ENCODE peak calls at places on chromosome 21, in four cellular contexts. One of them, this sample, is unnamed.

GRCh38 chr21:38048241-38048640 is 132.0 kb upstream of the KCNJ6 start:
- DNase-seq in small intestine: no peak
- DNase-seq in SK-N-SH: no peak
- DNase-seq in mesendoderm: no peak
- DNase-seq in this sample: no peak

GRCh38 chr21:25409992-25410391 is 197.3 kb downstream of the MRPL39 start:
- DNase-seq in SK-N-SH: no peak
- DNase-seq in small intestine: no peak
- DNase-seq in mesendoderm: no peak
- DNase-seq in this sample: no peak

GRCh38 chr21:14677023-14677422 is 130.9 kb upstream of the SAMSN1 start:
- DNase-seq in SK-N-SH: no peak
- DNase-seq in small intestine: no peak
- DNase-seq in mesendoderm: peak; percentile 62
- DNase-seq in this sample: peak; percentile 4

GRCh38 chr21:39317134-39318090 is 4.0 kb upstream of the BRWD1 start:
- DNase-seq in SK-N-SH: peak; percentile 21
- DNase-seq in small intestine: peak; percentile 79
- DNase-seq in mesendoderm: no peak
- DNase-seq in this sample: no peak

GRCh38 chr21:28150778-28151177 is 841.9 kb downstream of the LTN1 start:
- DNase-seq in small intestine: no peak
- DNase-seq in mesendoderm: no peak
- DNase-seq in SK-N-SH: no peak
- DNase-seq in this sample: peak; percentile 36

GRCh38 chr21:39040494-39041110 is 142.6 kb downstream of the PSMG1 start:
- DNase-seq in small intestine: no peak
- DNase-seq in SK-N-SH: no peak
- DNase-seq in mesendoderm: no peak
- DNase-seq in this sample: no peak

GRCh38 chr21:34526618-34527290 is 14.7 kb upstream of the KCNE1 start:
- DNase-seq in SK-N-SH: no peak
- DNase-seq in mesendoderm: peak; percentile 99
- DNase-seq in small intestine: peak; percentile 96
- DNase-seq in this sample: peak; percentile 100

GRCh38 chr21:27300770-27301169 is 333.9 kb upstream of the ADAMTS5 start:
- DNase-seq in SK-N-SH: no peak
- DNase-seq in mesendoderm: no peak
- DNase-seq in small intestine: no peak
- DNase-seq in this sample: peak; percentile 51

GRCh38 chr21:17003221-17003620 is 509.6 kb upstream of the CXADR start:
- DNase-seq in small intestine: no peak
- DNase-seq in mesendoderm: peak; percentile 82
- DNase-seq in SK-N-SH: no peak
- DNase-seq in this sample: peak; percentile 51

GRCh38 chr21:14879458-14879857 is 185.3 kb downstream of the NRIP1 start:
- DNase-seq in mesendoderm: no peak
- DNase-seq in SK-N-SH: no peak
- DNase-seq in small intestine: no peak
- DNase-seq in this sample: no peak

GRCh38 chr21:21286170-21286798 is 288.1 kb downstream of the NCAM2 start:
- DNase-seq in small intestine: no peak
- DNase-seq in mesendoderm: no peak
- DNase-seq in SK-N-SH: no peak
- DNase-seq in this sample: no peak

GRCh38 chr21:16570856-16571255 is 841.1 kb downstream of the USP25 start:
- DNase-seq in SK-N-SH: no peak
- DNase-seq in small intestine: no peak
- DNase-seq in mesendoderm: no peak
- DNase-seq in this sample: peak; percentile 52

GRCh38 chr21:38780879-38781278 is 24.9 kb upstream of the ETS2 start:
- DNase-seq in SK-N-SH: no peak
- DNase-seq in small intestine: peak; percentile 28
- DNase-seq in mesendoderm: no peak
- DNase-seq in this sample: no peak

GRCh38 chr21:21971384-21971783 is 973.2 kb downstream of the NCAM2 start:
- DNase-seq in SK-N-SH: no peak
- DNase-seq in small intestine: no peak
- DNase-seq in mesendoderm: no peak
- DNase-seq in this sample: peak; percentile 1

GRCh38 chr21:15850645-15851044 is 120.9 kb downstream of the USP25 start:
- DNase-seq in small intestine: no peak
- DNase-seq in SK-N-SH: no peak
- DNase-seq in mesendoderm: no peak
- DNase-seq in this sample: peak; percentile 63

GRCh38 chr21:36695671-36696389 is 3.1 kb upstream of the SIM2 start:
- DNase-seq in mesendoderm: peak; percentile 75
- DNase-seq in small intestine: no peak
- DNase-seq in SK-N-SH: peak; percentile 41
- DNase-seq in this sample: no peak

GRCh38 chr21:26909972-26910371 is 56.9 kb downstream of the ADAMTS5 start:
- DNase-seq in SK-N-SH: no peak
- DNase-seq in mesendoderm: peak; percentile 92
- DNase-seq in small intestine: no peak
- DNase-seq in this sample: peak; percentile 70

GRCh38 chr21:18499761-18500376 is 96.3 kb upstream of the TMPRSS15 start:
- DNase-seq in small intestine: peak; percentile 32
- DNase-seq in mesendoderm: peak; percentile 44
- DNase-seq in SK-N-SH: peak; percentile 3
- DNase-seq in this sample: peak; percentile 73

GRCh38 chr21:36166705-36167104 is 10.1 kb downstream of the DOP1B start:
- DNase-seq in SK-N-SH: peak; percentile 35
- DNase-seq in small intestine: no peak
- DNase-seq in mesendoderm: peak; percentile 60
- DNase-seq in this sample: no peak

GRCh38 chr21:26011292-26011940 is 159.2 kb downstream of the APP start:
- DNase-seq in mesendoderm: peak; percentile 32
- DNase-seq in SK-N-SH: peak; percentile 10
- DNase-seq in small intestine: no peak
- DNase-seq in this sample: no peak

GRCh38 chr21:35002879-35003722 is 46.0 kb downstream of the RUNX1 start:
- DNase-seq in small intestine: no peak
- DNase-seq in SK-N-SH: no peak
- DNase-seq in mesendoderm: no peak
- DNase-seq in this sample: peak; percentile 74

GRCh38 chr21:25907573-25908275 is 173.0 kb downstream of the GABPA start:
- DNase-seq in SK-N-SH: peak; percentile 50
- DNase-seq in mesendoderm: no peak
- DNase-seq in small intestine: peak; percentile 77
- DNase-seq in this sample: peak; percentile 33

GRCh38 chr21:15841856-15842564 is 112.2 kb downstream of the USP25 start:
- DNase-seq in small intestine: no peak
- DNase-seq in SK-N-SH: no peak
- DNase-seq in mesendoderm: no peak
- DNase-seq in this sample: peak; percentile 87

GRCh38 chr21:28298251-28298672 is 694.4 kb downstream of the LTN1 start:
- DNase-seq in small intestine: no peak
- DNase-seq in SK-N-SH: no peak
- DNase-seq in mesendoderm: no peak
- DNase-seq in this sample: peak; percentile 13

GRCh38 chr21:33901421-33902288 is 13.9 kb downstream of the ATP5PO start:
- DNase-seq in SK-N-SH: peak; percentile 62
- DNase-seq in mesendoderm: peak; percentile 91
- DNase-seq in small intestine: peak; percentile 25
- DNase-seq in this sample: peak; percentile 90

GRCh38 chr21:14382486-14382834 is 486 bp downstream of the HSPA13 start:
- DNase-seq in small intestine: no peak
- DNase-seq in SK-N-SH: no peak
- DNase-seq in mesendoderm: peak; percentile 86
- DNase-seq in this sample: peak; percentile 37

GRCh38 chr21:44751799-44752636 is 40.6 kb upstream of the TSPEAR start:
- DNase-seq in small intestine: no peak
- DNase-seq in mesendoderm: no peak
- DNase-seq in SK-N-SH: no peak
- DNase-seq in this sample: no peak
- H3K4me3 ChIP-seq in small intestine: no peak overlapping the region
- H3K4me3 ChIP-seq in mesendoderm: no peak overlapping the region
- H3K4me3 ChIP-seq in SK-N-SH: no peak overlapping the region
- H3K4me3 ChIP-seq in this sample: no peak overlapping the region

GRCh38 chr21:29302340-29302991 is 3.7 kb downstream of the BACH1 start:
- DNase-seq in mesendoderm: no peak
- DNase-seq in SK-N-SH: no peak
- DNase-seq in small intestine: peak; percentile 63
- DNase-seq in this sample: peak; percentile 44

GRCh38 chr21:29303301-29303700 is 4.6 kb downstream of the BACH1 start:
- DNase-seq in small intestine: no peak
- DNase-seq in mesendoderm: no peak
- DNase-seq in SK-N-SH: no peak
- DNase-seq in this sample: no peak

GRCh38 chr21:29299906-29300546 is 1.3 kb downstream of the BACH1 start:
- DNase-seq in SK-N-SH: peak; percentile 44
- DNase-seq in mesendoderm: peak; percentile 89
- DNase-seq in small intestine: peak; percentile 88
- DNase-seq in this sample: peak; percentile 95

GRCh38 chr21:29300547-29301138 is 1.9 kb downstream of the BACH1 start:
- DNase-seq in SK-N-SH: no peak
- DNase-seq in mesendoderm: no peak
- DNase-seq in small intestine: no peak
- DNase-seq in this sample: peak; percentile 75

GRCh38 chr21:29301703-29302102 is 3.0 kb downstream of the BACH1 start:
- DNase-seq in small intestine: no peak
- DNase-seq in mesendoderm: no peak
- DNase-seq in SK-N-SH: no peak
- DNase-seq in this sample: no peak
- H3K4me3 ChIP-seq in small intestine: peak overlapping the region; percentile 39
- H3K4me3 ChIP-seq in mesendoderm: no peak overlapping the region
- H3K4me3 ChIP-seq in SK-N-SH: peak overlapping the region; percentile 98
- H3K4me3 ChIP-seq in this sample: peak overlapping the region; percentile 73

DNA sequence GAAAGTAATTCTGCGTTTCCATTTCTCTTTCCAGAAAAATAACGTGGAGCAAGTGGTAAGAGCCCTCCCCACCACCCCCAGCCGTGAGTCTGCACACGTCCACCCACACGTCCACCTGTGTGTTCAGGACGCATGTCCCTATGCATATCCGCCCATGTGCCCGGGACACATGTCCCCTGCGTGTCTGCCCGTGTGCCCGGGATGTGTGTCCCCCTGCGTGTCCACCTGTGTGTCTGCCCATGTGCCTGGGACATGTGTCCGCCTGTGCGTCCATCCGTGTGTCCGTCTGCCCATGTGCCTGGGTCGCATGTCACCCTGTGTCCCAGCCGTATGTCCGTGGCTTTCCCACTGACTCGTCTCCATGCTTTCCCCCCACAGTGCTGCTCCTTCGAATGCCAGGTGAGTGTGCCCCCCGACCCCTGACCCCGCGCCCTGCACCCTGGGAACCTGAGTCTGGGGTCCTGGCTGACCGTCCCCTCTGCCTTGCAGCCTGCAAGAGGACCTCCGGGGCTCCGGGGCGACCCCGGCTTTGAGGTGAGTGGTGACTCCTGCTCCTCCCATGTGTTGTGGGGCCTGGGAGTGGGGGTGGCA is 5.6 kb downstream of the COL6A1 start:
- DNase-seq in mesendoderm: no peak
- DNase-seq in SK-N-SH: no peak
- DNase-seq in small intestine: no peak
- DNase-seq in this sample: no peak
- H3K4me3 ChIP-seq in mesendoderm: no peak overlapping the region
- H3K4me3 ChIP-seq in SK-N-SH: no peak overlapping the region
- H3K4me3 ChIP-seq in small intestine: no peak overlapping the region
- H3K4me3 ChIP-seq in this sample: no peak overlapping the region

GRCh38 chr21:41168391-41169257 is 664 bp downstream of the BACE2 start:
- DNase-seq in SK-N-SH: peak; percentile 27
- DNase-seq in small intestine: peak; percentile 41
- DNase-seq in mesendoderm: peak; percentile 55
- DNase-seq in this sample: peak; percentile 51

GRCh38 chr21:41167348-41168342 is at the start of gene BACE2:
- DNase-seq in small intestine: peak; percentile 73
- DNase-seq in SK-N-SH: peak; percentile 70
- DNase-seq in mesendoderm: peak; percentile 80
- DNase-seq in this sample: peak; percentile 63

GRCh38 chr21:41164981-41165650 is 2.8 kb upstream of the BACE2 start:
- DNase-seq in small intestine: peak; percentile 76
- DNase-seq in mesendoderm: no peak
- DNase-seq in SK-N-SH: no peak
- DNase-seq in this sample: no peak

GRCh38 chr21:41169258-41169576 is 1.3 kb downstream of the BACE2 start:
- DNase-seq in small intestine: no peak
- DNase-seq in mesendoderm: no peak
- DNase-seq in SK-N-SH: no peak
- DNase-seq in this sample: no peak

DNA sequence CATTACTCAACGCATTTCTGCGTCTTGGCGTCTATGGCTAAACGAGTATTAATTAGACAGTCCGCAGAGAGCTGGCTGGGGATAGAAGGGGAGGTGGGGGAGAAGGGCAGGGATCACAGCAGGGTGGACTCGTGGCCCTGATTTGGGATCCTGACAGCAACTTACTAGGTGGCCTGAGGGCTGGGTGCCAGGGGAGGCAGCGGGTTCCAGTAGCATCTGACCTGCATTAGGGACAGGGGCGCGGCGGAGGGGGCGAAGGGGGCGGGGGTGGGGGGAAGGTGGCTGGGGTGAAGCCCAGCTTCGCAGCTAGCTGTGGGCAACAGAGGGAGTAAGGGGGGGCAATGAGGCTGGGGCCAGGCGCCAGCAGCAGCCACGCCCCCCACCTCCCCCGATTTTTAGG is 1.0 kb upstream of the BACE2 start:
- DNase-seq in SK-N-SH: peak; percentile 20
- DNase-seq in small intestine: no peak
- DNase-seq in mesendoderm: no peak
- DNase-seq in this sample: no peak
- H3K4me3 ChIP-seq in SK-N-SH: peak overlapping the region; percentile 85
- H3K4me3 ChIP-seq in small intestine: peak overlapping the region; percentile 84
- H3K4me3 ChIP-seq in mesendoderm: no peak overlapping the region
- H3K4me3 ChIP-seq in this sample: peak overlapping the region; percentile 60

GRCh38 chr21:32364387-32364786 is 28.4 kb downstream of the URB1 start:
- DNase-seq in SK-N-SH: no peak
- DNase-seq in small intestine: peak; percentile 9
- DNase-seq in mesendoderm: no peak
- DNase-seq in this sample: peak; percentile 68

GRCh38 chr21:32356874-32357395 is 35.9 kb downstream of the URB1 start:
- DNase-seq in SK-N-SH: no peak
- DNase-seq in small intestine: no peak
- DNase-seq in mesendoderm: no peak
- DNase-seq in this sample: no peak

GRCh38 chr21:32360401-32360981 is 32.3 kb downstream of the URB1 start:
- DNase-seq in SK-N-SH: no peak
- DNase-seq in small intestine: no peak
- DNase-seq in mesendoderm: no peak
- DNase-seq in this sample: no peak

GRCh38 chr21:32364801-32365200 is 28.0 kb downstream of the URB1 start:
- DNase-seq in mesendoderm: peak; percentile 33
- DNase-seq in small intestine: no peak
- DNase-seq in SK-N-SH: no peak
- DNase-seq in this sample: peak; percentile 56

DNA sequence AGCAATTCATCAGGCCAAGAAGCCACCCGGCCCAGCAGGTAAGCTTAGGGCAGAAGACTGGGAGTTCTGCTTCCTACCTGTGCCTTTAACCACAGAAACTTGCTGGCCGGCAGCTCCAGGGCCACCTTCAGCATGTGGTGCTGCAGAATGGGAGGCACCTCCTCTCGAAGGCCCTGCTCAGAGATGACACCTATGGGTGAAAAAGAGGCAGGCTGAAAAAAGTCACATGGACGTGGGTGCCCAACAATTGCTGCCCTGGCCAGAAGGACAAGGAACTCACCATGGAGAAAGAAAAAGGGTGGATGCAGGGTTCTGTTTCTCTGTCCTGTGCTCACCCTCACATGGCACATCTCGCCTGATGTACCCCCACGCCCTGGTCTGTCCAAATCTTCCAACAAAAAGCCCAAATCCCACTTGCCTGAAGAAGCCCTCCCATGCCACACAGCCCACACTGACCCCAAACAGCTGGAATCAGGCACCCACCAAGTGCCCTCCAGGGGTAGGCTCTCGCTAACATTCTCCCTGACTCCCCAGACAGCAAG is 33.0 kb downstream of the URB1 start:
- DNase-seq in mesendoderm: peak; percentile 14
- DNase-seq in small intestine: peak; percentile 9
- DNase-seq in SK-N-SH: no peak
- DNase-seq in this sample: peak; percentile 46
- H3K4me3 ChIP-seq in mesendoderm: no peak overlapping the region
- H3K4me3 ChIP-seq in small intestine: no peak overlapping the region
- H3K4me3 ChIP-seq in SK-N-SH: no peak overlapping the region
- H3K4me3 ChIP-seq in this sample: no peak overlapping the region

This sample was measured in choroid plexus epithelial cell.